ENCODE peak calls at places on chromosomes 16 and 17, in seven cellular contexts. One of them, this sample, is unnamed.

GRCh38 chr17:71869833-71870545 is 250.8 kb upstream of the SOX9 start:
- DNase-seq in choroid plexus epithelial cell: no peak
- DNase-seq in neural crest cell: no peak
- DNase-seq in breast epithelium: no peak
- DNase-seq in CD4-positive, alpha-beta T cell: no peak
- DNase-seq in AG04450: no peak
- DNase-seq in lower leg skin: no peak
- DNase-seq in this sample: no peak

GRCh38 chr17:12987120-12987519 is 30.7 kb downstream of the ELAC2 start:
- DNase-seq in AG04450: no peak
- DNase-seq in choroid plexus epithelial cell: no peak
- DNase-seq in CD4-positive, alpha-beta T cell: no peak
- DNase-seq in lower leg skin: no peak
- DNase-seq in breast epithelium: no peak
- DNase-seq in neural crest cell: no peak
- DNase-seq in this sample: no peak

GRCh38 chr17:18139949-18140348 is 31.4 kb downstream of the MYO15A start:
- DNase-seq in neural crest cell: no peak
- DNase-seq in AG04450: no peak
- DNase-seq in lower leg skin: no peak
- DNase-seq in breast epithelium: no peak
- DNase-seq in choroid plexus epithelial cell: peak; percentile 28
- DNase-seq in CD4-positive, alpha-beta T cell: no peak
- DNase-seq in this sample: peak; percentile 15

GRCh38 chr17:40025991-40026815 is 11.0 kb downstream of the CSF3 start:
- DNase-seq in neural crest cell: no peak
- DNase-seq in choroid plexus epithelial cell: peak; percentile 66
- DNase-seq in lower leg skin: no peak
- DNase-seq in breast epithelium: no peak
- DNase-seq in CD4-positive, alpha-beta T cell: peak; percentile 30
- DNase-seq in AG04450: no peak
- DNase-seq in this sample: no peak

GRCh38 chr16:81313731-81314602 is 795 bp upstream of the GAN start:
- DNase-seq in neural crest cell: no peak
- DNase-seq in CD4-positive, alpha-beta T cell: peak; percentile 3
- DNase-seq in AG04450: no peak
- DNase-seq in breast epithelium: no peak
- DNase-seq in lower leg skin: no peak
- DNase-seq in choroid plexus epithelial cell: no peak
- DNase-seq in this sample: peak; percentile 31

GRCh38 chr17:33521784-33522183 is 228.7 kb upstream of the ASIC2 start:
- DNase-seq in AG04450: no peak
- DNase-seq in CD4-positive, alpha-beta T cell: no peak
- DNase-seq in neural crest cell: no peak
- DNase-seq in choroid plexus epithelial cell: peak; percentile 3
- DNase-seq in lower leg skin: no peak
- DNase-seq in breast epithelium: no peak
- DNase-seq in this sample: no peak

GRCh38 chr17:59783221-59784016 is 76.0 kb downstream of the VMP1 start:
- DNase-seq in choroid plexus epithelial cell: peak; percentile 69
- DNase-seq in neural crest cell: no peak
- DNase-seq in lower leg skin: no peak
- DNase-seq in AG04450: no peak
- DNase-seq in breast epithelium: no peak
- DNase-seq in CD4-positive, alpha-beta T cell: no peak
- DNase-seq in this sample: peak; percentile 48

GRCh38 chr17:40320771-40321501 is 12.0 kb downstream of the RARA start:
- DNase-seq in choroid plexus epithelial cell: no peak
- DNase-seq in CD4-positive, alpha-beta T cell: peak; percentile 56
- DNase-seq in AG04450: no peak
- DNase-seq in breast epithelium: no peak
- DNase-seq in lower leg skin: peak; percentile 96
- DNase-seq in neural crest cell: no peak
- DNase-seq in this sample: no peak

GRCh38 chr17:1228752-1229353 is 41.4 kb upstream of the BHLHA9 start:
- DNase-seq in lower leg skin: no peak
- DNase-seq in neural crest cell: no peak
- DNase-seq in breast epithelium: no peak
- DNase-seq in choroid plexus epithelial cell: no peak
- DNase-seq in AG04450: no peak
- DNase-seq in CD4-positive, alpha-beta T cell: no peak
- DNase-seq in this sample: no peak

GRCh38 chr17:9628509-9628908 is 16.8 kb upstream of the USP43 start:
- DNase-seq in AG04450: no peak
- DNase-seq in CD4-positive, alpha-beta T cell: no peak
- DNase-seq in breast epithelium: no peak
- DNase-seq in neural crest cell: no peak
- DNase-seq in choroid plexus epithelial cell: no peak
- DNase-seq in lower leg skin: no peak
- DNase-seq in this sample: no peak
- TF ChIP-seq CTCF in AG04450: no peak
- TF ChIP-seq CTCF in CD4-positive, alpha-beta T cell: no peak
- TF ChIP-seq CTCF in breast epithelium: no peak
- TF ChIP-seq CTCF in neural crest cell: no peak
- TF ChIP-seq CTCF in choroid plexus epithelial cell: no peak
- TF ChIP-seq CTCF in lower leg skin: no peak
- TF ChIP-seq CTCF in this sample: no peak

GRCh38 chr17:48488548-48489106 is 42.2 kb downstream of the HOXB1 start:
- DNase-seq in choroid plexus epithelial cell: no peak
- DNase-seq in breast epithelium: no peak
- DNase-seq in lower leg skin: peak; percentile 59
- DNase-seq in neural crest cell: no peak
- DNase-seq in CD4-positive, alpha-beta T cell: no peak
- DNase-seq in AG04450: no peak
- DNase-seq in this sample: no peak

GRCh38 chr17:48484256-48484655 is 46.6 kb downstream of the HOXB1 start:
- DNase-seq in choroid plexus epithelial cell: peak; percentile 60
- DNase-seq in neural crest cell: no peak
- DNase-seq in CD4-positive, alpha-beta T cell: no peak
- DNase-seq in AG04450: no peak
- DNase-seq in breast epithelium: no peak
- DNase-seq in lower leg skin: no peak
- DNase-seq in this sample: peak; percentile 57

GRCh38 chr17:48484850-48485249 is 46.0 kb downstream of the HOXB1 start:
- DNase-seq in AG04450: no peak
- DNase-seq in choroid plexus epithelial cell: peak; percentile 38
- DNase-seq in lower leg skin: no peak
- DNase-seq in CD4-positive, alpha-beta T cell: no peak
- DNase-seq in neural crest cell: no peak
- DNase-seq in breast epithelium: no peak
- DNase-seq in this sample: peak; percentile 66

GRCh38 chr17:48487221-48487620 is 43.6 kb downstream of the HOXB1 start:
- DNase-seq in lower leg skin: no peak
- DNase-seq in CD4-positive, alpha-beta T cell: no peak
- DNase-seq in breast epithelium: no peak
- DNase-seq in neural crest cell: no peak
- DNase-seq in choroid plexus epithelial cell: no peak
- DNase-seq in AG04450: no peak
- DNase-seq in this sample: no peak

GRCh38 chr17:48486557-48486956 is 44.3 kb downstream of the HOXB1 start:
- DNase-seq in AG04450: peak; percentile 98
- DNase-seq in choroid plexus epithelial cell: peak; percentile 98
- DNase-seq in CD4-positive, alpha-beta T cell: no peak
- DNase-seq in neural crest cell: no peak
- DNase-seq in lower leg skin: no peak
- DNase-seq in breast epithelium: no peak
- DNase-seq in this sample: peak; percentile 91
- TF ChIP-seq CTCF in AG04450: peak; percentile 57
- TF ChIP-seq CTCF in choroid plexus epithelial cell: peak; percentile 53
- TF ChIP-seq CTCF in CD4-positive, alpha-beta T cell: no peak
- TF ChIP-seq CTCF in neural crest cell: no peak
- TF ChIP-seq CTCF in lower leg skin: no peak
- TF ChIP-seq CTCF in breast epithelium: no peak
- TF ChIP-seq CTCF in this sample: peak; percentile 36

DNA sequence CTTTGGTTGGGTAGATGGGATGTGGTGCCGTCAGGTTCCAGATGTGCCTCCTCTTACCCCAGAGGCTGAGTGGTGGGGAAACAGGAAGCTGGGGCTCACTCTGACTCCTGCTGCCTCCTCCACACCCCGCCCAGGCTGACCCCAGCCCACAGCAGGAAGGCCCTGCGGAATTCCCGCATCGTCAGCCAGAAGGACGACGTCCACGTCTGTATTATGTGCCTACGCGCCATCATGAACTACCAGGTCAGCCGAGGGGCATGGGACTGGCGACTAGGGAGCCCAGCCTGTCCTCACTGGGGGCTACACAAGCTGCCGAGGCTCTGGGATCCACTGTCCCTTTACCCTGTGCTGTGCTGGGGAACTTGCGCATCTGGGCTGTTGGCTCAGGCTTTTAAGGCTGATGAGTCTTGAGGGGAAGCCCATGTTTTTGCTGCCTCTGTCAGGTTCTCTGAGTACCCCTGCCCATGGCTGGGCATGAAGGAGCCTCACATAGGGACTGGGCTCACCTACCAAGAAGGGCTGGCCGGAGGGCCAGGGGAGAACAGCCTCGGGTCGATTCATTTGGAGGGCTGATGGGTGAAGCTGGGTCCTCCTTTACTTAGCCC is 14.4 kb downstream of the FMNL1 start:
- DNase-seq in choroid plexus epithelial cell: no peak
- DNase-seq in lower leg skin: no peak
- DNase-seq in AG04450: no peak
- DNase-seq in breast epithelium: no peak
- DNase-seq in CD4-positive, alpha-beta T cell: no peak
- DNase-seq in neural crest cell: no peak
- DNase-seq in this sample: no peak
- TF ChIP-seq CTCF in choroid plexus epithelial cell: no peak
- TF ChIP-seq CTCF in lower leg skin: no peak
- TF ChIP-seq CTCF in AG04450: no peak
- TF ChIP-seq CTCF in breast epithelium: no peak
- TF ChIP-seq CTCF in CD4-positive, alpha-beta T cell: peak; percentile 51
- TF ChIP-seq CTCF in neural crest cell: peak; percentile 22
- TF ChIP-seq CTCF in this sample: peak; percentile 73

GRCh38 chr16:14186007-14186953 is 115.2 kb downstream of the MRTFB start:
- DNase-seq in neural crest cell: peak; percentile 13
- DNase-seq in AG04450: peak; percentile 36
- DNase-seq in choroid plexus epithelial cell: peak; percentile 80
- DNase-seq in breast epithelium: no peak
- DNase-seq in CD4-positive, alpha-beta T cell: no peak
- DNase-seq in lower leg skin: no peak
- DNase-seq in this sample: peak; percentile 77
- TF ChIP-seq CTCF in neural crest cell: peak; percentile 59
- TF ChIP-seq CTCF in AG04450: peak; percentile 69
- TF ChIP-seq CTCF in choroid plexus epithelial cell: peak; percentile 67
- TF ChIP-seq CTCF in breast epithelium: peak; percentile 37
- TF ChIP-seq CTCF in CD4-positive, alpha-beta T cell: peak; percentile 21
- TF ChIP-seq CTCF in lower leg skin: no peak
- TF ChIP-seq CTCF in this sample: peak; percentile 76

GRCh38 chr17:6640536-6641373 is at the start of the genes KIAA0753 and TXNDC17:
- DNase-seq in lower leg skin: peak; percentile 98
- DNase-seq in CD4-positive, alpha-beta T cell: peak; percentile 71
- DNase-seq in choroid plexus epithelial cell: peak; percentile 90
- DNase-seq in AG04450: peak; percentile 74
- DNase-seq in neural crest cell: peak; percentile 91
- DNase-seq in breast epithelium: peak; percentile 85
- DNase-seq in this sample: peak; percentile 87
- TF ChIP-seq CTCF in lower leg skin: no peak
- TF ChIP-seq CTCF in CD4-positive, alpha-beta T cell: no peak
- TF ChIP-seq CTCF in choroid plexus epithelial cell: no peak
- TF ChIP-seq CTCF in AG04450: no peak
- TF ChIP-seq CTCF in neural crest cell: no peak
- TF ChIP-seq CTCF in breast epithelium: no peak
- TF ChIP-seq CTCF in this sample: peak; percentile 16

DNA sequence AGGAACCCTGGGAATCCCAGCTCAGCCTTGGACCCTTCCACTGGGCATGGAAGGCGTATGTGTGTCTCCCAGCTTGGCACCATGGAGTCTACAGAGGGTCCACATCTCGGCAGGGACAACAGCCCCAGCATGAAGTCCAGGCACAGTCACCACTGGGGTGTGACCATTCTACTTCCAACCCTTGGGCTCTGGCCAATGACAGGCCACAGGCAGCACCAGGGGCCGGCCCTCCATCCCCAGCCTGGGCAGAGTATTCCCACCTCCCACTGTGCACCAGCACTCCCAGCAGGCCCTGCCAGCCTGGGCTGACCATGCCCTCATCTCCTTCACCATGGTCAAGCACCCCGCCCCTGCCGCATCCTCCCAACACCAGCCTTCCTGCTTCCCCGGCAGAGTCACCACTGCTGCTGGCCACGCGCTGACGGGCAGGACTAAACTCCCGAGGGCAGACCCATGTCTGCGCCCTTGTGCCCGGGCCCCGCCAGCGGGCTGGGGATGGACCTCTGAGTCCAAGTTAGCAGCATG is 9.5 kb upstream of the PPP1R27 start:
- DNase-seq in neural crest cell: no peak
- DNase-seq in breast epithelium: no peak
- DNase-seq in AG04450: no peak
- DNase-seq in lower leg skin: no peak
- DNase-seq in CD4-positive, alpha-beta T cell: no peak
- DNase-seq in choroid plexus epithelial cell: no peak
- DNase-seq in this sample: no peak
- TF ChIP-seq CTCF in neural crest cell: no peak
- TF ChIP-seq CTCF in breast epithelium: no peak
- TF ChIP-seq CTCF in AG04450: no peak
- TF ChIP-seq CTCF in lower leg skin: no peak
- TF ChIP-seq CTCF in CD4-positive, alpha-beta T cell: no peak
- TF ChIP-seq CTCF in choroid plexus epithelial cell: no peak
- TF ChIP-seq CTCF in this sample: no peak

DNA sequence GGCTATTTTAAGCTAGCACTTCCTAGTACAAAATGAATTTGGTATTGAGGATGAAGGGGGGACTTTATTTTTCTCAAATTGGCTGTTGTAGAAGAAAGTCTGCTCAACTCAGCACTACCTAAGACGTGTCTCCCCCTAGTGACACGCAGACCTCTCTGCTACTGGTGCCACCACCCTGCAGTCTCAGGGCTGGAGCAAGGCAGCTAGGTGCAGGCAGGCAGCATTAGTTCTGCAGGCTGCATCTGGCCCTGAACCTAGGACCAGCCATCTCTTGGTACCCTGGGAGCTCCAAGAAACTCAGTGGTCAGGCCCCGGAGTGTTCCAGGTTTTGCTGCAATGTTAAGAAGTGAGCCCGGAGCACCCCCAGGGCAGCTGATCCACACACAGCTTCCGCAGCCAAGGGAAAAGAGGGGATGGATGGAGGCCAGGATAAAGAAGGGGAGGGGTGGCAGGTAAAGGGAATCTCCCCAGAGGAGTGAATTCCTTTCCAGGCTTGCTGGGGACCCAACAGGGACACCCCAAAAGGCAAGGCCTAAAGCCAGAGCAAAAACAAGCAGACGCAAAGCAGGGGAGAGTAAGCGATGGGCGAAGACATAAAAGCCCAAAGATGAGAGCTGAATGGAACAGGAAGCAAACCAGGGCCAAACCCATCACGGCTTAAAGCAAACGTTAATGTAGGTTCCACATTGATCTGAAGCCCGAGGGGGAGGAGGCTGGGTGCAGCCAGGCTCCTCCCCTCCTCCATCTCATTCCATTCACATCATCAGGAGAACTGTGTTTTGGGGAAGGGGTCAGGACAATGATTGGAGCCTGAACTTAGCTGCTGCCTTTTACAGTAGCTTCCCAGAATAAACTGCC is 200.5 kb downstream of the ZFHX3 start:
- DNase-seq in choroid plexus epithelial cell: peak; percentile 57
- DNase-seq in breast epithelium: no peak
- DNase-seq in lower leg skin: peak; percentile 80
- DNase-seq in neural crest cell: no peak
- DNase-seq in AG04450: no peak
- DNase-seq in CD4-positive, alpha-beta T cell: no peak
- DNase-seq in this sample: peak; percentile 39
- TF ChIP-seq CTCF in choroid plexus epithelial cell: peak; percentile 66
- TF ChIP-seq CTCF in breast epithelium: no peak
- TF ChIP-seq CTCF in lower leg skin: no peak
- TF ChIP-seq CTCF in neural crest cell: peak; percentile 54
- TF ChIP-seq CTCF in AG04450: peak; percentile 44
- TF ChIP-seq CTCF in CD4-positive, alpha-beta T cell: no peak
- TF ChIP-seq CTCF in this sample: peak; percentile 69